ENCODE peak calls at places on chromosome 16, in eight cellular contexts. D, M, J, O, X, N, C and Q are unnamed samples.

GRCh38 chr16:20763461-20764232 is at the start of gene ACSM3:
- DNase-seq in D (peak; percentile 92), M (no peak), J (peak; percentile 76), O (peak; percentile 88), X (peak; percentile 39), N (peak; percentile 58), C (peak; percentile 41), Q (no peak)

GRCh38 chr16:57023541-57024249 is 34.3 kb downstream of the NLRC5 start:
- DNase-seq in D (no peak), M (no peak), J (no peak), O (no peak), X (no peak), N (no peak), C (peak; percentile 73), Q (no peak)

GRCh38 chr16:87657621-87658192 is 55.4 kb downstream of the JPH3 start:
- DNase-seq in D (peak; percentile 78), M (peak; percentile 86), J (no peak), O (no peak), X (peak; percentile 13), N (no peak), C (no peak), Q (no peak)

GRCh38 chr16:86537486-86537885 is 17.5 kb downstream of the MTHFSD start:
- DNase-seq in D (no peak), M (no peak), J (no peak), O (no peak), X (no peak), N (no peak), C (no peak), Q (no peak)

GRCh38 chr16:982152-983043 is 828 bp downstream of the SOX8 start:
- DNase-seq in D (no peak), M (no peak), J (no peak), O (no peak), X (no peak), N (no peak), C (no peak), Q (no peak)

GRCh38 chr16:27772093-27772820 is 222.3 kb downstream of the KATNIP start:
- DNase-seq in D (no peak), M (no peak), J (no peak), O (no peak), X (no peak), N (no peak), C (no peak), Q (no peak)

GRCh38 chr16:11030990-11031510 is 86.7 kb downstream of the CLEC16A start:
- DNase-seq in D (no peak), M (no peak), J (no peak), O (no peak), X (no peak), N (no peak), C (no peak), Q (no peak)

GRCh38 chr16:68079616-68080344 is 5.4 kb upstream of the NFATC3 start:
- DNase-seq in D (no peak), M (no peak), J (no peak), O (peak; percentile 60), X (peak; percentile 60), N (peak; percentile 87), C (peak; percentile 46), Q (no peak)

GRCh38 chr16:87780385-87780989 is 14.7 kb upstream of the KLHDC4 start:
- DNase-seq in D (peak; percentile 86), M (no peak), J (peak; percentile 38), O (peak; percentile 62), X (peak; percentile 67), N (peak; percentile 83), C (peak; percentile 42), Q (no peak)

GRCh38 chr16:60027351-60027750 is 1293.2 kb upstream of the GOT2 start:
- DNase-seq in D (no peak), M (no peak), J (no peak), O (no peak), X (no peak), N (no peak), C (no peak), Q (no peak)

GRCh38 chr16:4624827-4625616 is 396 bp downstream of the MGRN1 start:
- DNase-seq in D (peak; percentile 71), M (no peak), J (peak; percentile 61), O (peak; percentile 66), X (peak; percentile 78), N (peak; percentile 86), C (peak; percentile 53), Q (no peak)

GRCh38 chr16:28264656-28265055 is 27.7 kb upstream of the SBK1 start:
- DNase-seq in D (no peak), M (no peak), J (peak; percentile 5), O (no peak), X (no peak), N (no peak), C (no peak), Q (no peak)

GRCh38 chr16:58883131-58883530 is 149.0 kb upstream of the GOT2 start:
- DNase-seq in D (no peak), M (no peak), J (no peak), O (no peak), X (no peak), N (no peak), C (no peak), Q (no peak)

GRCh38 chr16:65309294-65309850 is 187.5 kb upstream of the CDH11 start:
- DNase-seq in D (no peak), M (no peak), J (no peak), O (no peak), X (no peak), N (no peak), C (no peak), Q (no peak)